ENCODE peak calls at places on chromosomes 6 and 20, in nine cellular contexts. H is nephron progenitor cell, U is GM06990, C is ovary, G is WTC11, B is PC-3, K is A549, A is BE2C, M is brain microvascular endothelial cell. J is an unnamed sample.

GRCh38 chr20:35021831-35022230 is 66.2 kb downstream of the MYH7B start:
- DNase-seq in H (no peak), U (no peak), C (no peak), G (no peak), B (no peak), K (no peak), A (no peak), M (no peak), J (no peak)

GRCh38 chr20:325043-325888 is at the start of gene SOX12:
- DNase-seq in H (peak), U (peak), C (peak), G (peak), B (peak), K (peak), A (peak), M (peak), J (peak)

GRCh38 chr6:12296255-12296573 is 6.1 kb downstream of the EDN1 start:
- DNase-seq in H (no peak), U (no peak), C (no peak), G (no peak), B (peak), K (peak), A (no peak), M (peak), J (no peak)

GRCh38 chr6:169702640-169703246 is 817 bp downstream of the C6orf120 start:
- DNase-seq in H (no peak), U (peak), C (no peak), G (peak), B (peak), K (no peak), A (peak), M (no peak), J (no peak)

GRCh38 chr6:145815351-145815772 is 767 bp upstream of the FBXO30 start:
- DNase-seq in H (peak), U (no peak), C (no peak), G (peak), B (no peak), K (peak), A (peak), M (peak), J (peak)

GRCh38 chr20:19181552-19181951 is 30.9 kb upstream of the SLC24A3 start:
- DNase-seq in H (no peak), U (peak), C (no peak), G (no peak), B (peak), K (no peak), A (no peak), M (no peak), J (no peak)

GRCh38 chr20:2403291-2404052 is 22.8 kb downstream of the TGM6 start:
- DNase-seq in H (no peak), U (no peak), C (no peak), G (no peak), B (no peak), K (no peak), A (no peak), M (no peak), J (peak)

GRCh38 chr6:112802154-112802553 is 455.0 kb downstream of the RFPL4B start:
- DNase-seq in H (no peak), U (no peak), C (no peak), G (no peak), B (peak), K (no peak), A (no peak), M (peak), J (no peak)

GRCh38 chr6:41757931-41758640 is 10.9 kb upstream of the PGC start:
- DNase-seq in H (no peak), U (no peak), C (no peak), G (no peak), B (no peak), K (no peak), A (no peak), M (peak), J (no peak)

GRCh38 chr6:154882107-154882506 is 113.0 kb upstream of the TIAM2 start:
- DNase-seq in H (no peak), U (no peak), C (no peak), G (no peak), B (peak), K (no peak), A (no peak), M (no peak), J (no peak)

GRCh38 chr20:22312744-22313346 is 271.5 kb downstream of the FOXA2 start:
- DNase-seq in H (peak), U (no peak), C (no peak), G (peak), B (peak), K (peak), A (peak), M (peak), J (no peak)

GRCh38 chr20:22940350-22940749 is 94.8 kb upstream of the SSTR4 start:
- DNase-seq in H (no peak), U (no peak), C (no peak), G (no peak), B (no peak), K (no peak), A (no peak), M (no peak), J (no peak)

GRCh38 chr20:49853640-49854039 is 41.0 kb downstream of the SLC9A8 start:
- DNase-seq in H (peak), U (no peak), C (no peak), G (peak), B (peak), K (no peak), A (peak), M (peak), J (no peak)

GRCh38 chr6:53464942-53465460 is 79.9 kb downstream of the GCLC start:
- DNase-seq in H (no peak), U (no peak), C (peak), G (no peak), B (peak), K (no peak), A (no peak), M (no peak), J (no peak)

GRCh38 chr6:16316741-16317251 is 78.4 kb downstream of the GMPR start:
- DNase-seq in H (peak), U (no peak), C (no peak), G (peak), B (peak), K (peak), A (peak), M (peak), J (peak)

GRCh38 chr6:44855562-44856494 is 468.3 kb downstream of the CDC5L start:
- DNase-seq in H (no peak), U (no peak), C (no peak), G (no peak), B (no peak), K (no peak), A (no peak), M (peak), J (no peak)

GRCh38 chr6:129765008-129765407 is 55.0 kb upstream of the ARHGAP18 start:
- DNase-seq in H (no peak), U (no peak), C (no peak), G (no peak), B (no peak), K (no peak), A (no peak), M (no peak), J (no peak)

GRCh38 chr20:4811661-4812181 is 90.0 kb downstream of the PRND start:
- DNase-seq in H (no peak), U (peak), C (no peak), G (no peak), B (no peak), K (no peak), A (no peak), M (no peak), J (no peak)

GRCh38 chr6:144148891-144149290 is 1.4 kb upstream of the STX11 start:
- DNase-seq in H (no peak), U (no peak), C (no peak), G (no peak), B (peak), K (no peak), A (no peak), M (no peak), J (no peak)

GRCh38 chr20:18992418-18992817 is 178.8 kb downstream of the SCP2D1 start:
- DNase-seq in H (no peak), U (no peak), C (no peak), G (no peak), B (no peak), K (no peak), A (no peak), M (no peak), J (no peak)

GRCh38 chr6:147205690-147206600 is 1.7 kb downstream of the STXBP5 start:
- DNase-seq in H (no peak), U (no peak), C (no peak), G (no peak), B (no peak), K (no peak), A (peak), M (peak), J (no peak)

GRCh38 chr6:110422444-110422822 is 7.1 kb upstream of the DDO start:
- DNase-seq in H (no peak), U (no peak), C (no peak), G (no peak), B (no peak), K (no peak), A (no peak), M (no peak), J (no peak)

GRCh38 chr6:131945971-131946370 is 5.2 kb downstream of the CCN2 start:
- DNase-seq in H (no peak), U (no peak), C (no peak), G (no peak), B (no peak), K (no peak), A (no peak), M (no peak), J (no peak)

GRCh38 chr6:62371840-62372239 is 85.8 kb upstream of the KHDRBS2 start:
- DNase-seq in H (no peak), U (no peak), C (no peak), G (no peak), B (peak), K (no peak), A (no peak), M (no peak), J (no peak)

GRCh38 chr6:70811788-70812187 is 144.1 kb downstream of the SMAP1 start:
- DNase-seq in H (no peak), U (no peak), C (no peak), G (no peak), B (peak), K (no peak), A (no peak), M (no peak), J (no peak)

GRCh38 chr20:54122189-54122588 is 51.6 kb downstream of the CYP24A1 start:
- DNase-seq in H (no peak), U (no peak), C (no peak), G (no peak), B (peak), K (no peak), A (no peak), M (no peak), J (no peak)

GRCh38 chr6:154356690-154357089 is at the start of gene IPCEF1:
- DNase-seq in H (no peak), U (no peak), C (no peak), G (no peak), B (no peak), K (no peak), A (no peak), M (no peak), J (no peak)

GRCh38 chr6:13165518-13166186 is 162.7 kb downstream of the TBC1D7 start:
- DNase-seq in H (peak), U (no peak), C (no peak), G (no peak), B (no peak), K (no peak), A (no peak), M (no peak), J (no peak)

GRCh38 chr6:158057213-158057987 is 75.7 kb downstream of the SYNJ2 start:
- DNase-seq in H (no peak), U (no peak), C (no peak), G (no peak), B (peak), K (peak), A (no peak), M (peak), J (peak)

GRCh38 chr20:35444226-35444625 is 6.2 kb upstream of the GDF5 start:
- DNase-seq in H (no peak), U (no peak), C (no peak), G (no peak), B (no peak), K (no peak), A (no peak), M (no peak), J (no peak)

GRCh38 chr6:108801331-108801730 is 46.9 kb upstream of the ARMC2 start:
- DNase-seq in H (no peak), U (no peak), C (no peak), G (no peak), B (no peak), K (no peak), A (no peak), M (no peak), J (no peak)

GRCh38 chr6:8029243-8029870 is 34.8 kb downstream of the BLOC1S5 start:
- DNase-seq in H (no peak), U (no peak), C (no peak), G (no peak), B (no peak), K (no peak), A (peak), M (no peak), J (no peak)

GRCh38 chr6:45184040-45184439 is 144.1 kb upstream of the RUNX2 start:
- DNase-seq in H (no peak), U (no peak), C (no peak), G (no peak), B (no peak), K (no peak), A (no peak), M (no peak), J (no peak)

GRCh38 chr6:170135821-170136471 is 154.9 kb downstream of the DLL1 start:
- DNase-seq in H (no peak), U (no peak), C (peak), G (no peak), B (no peak), K (no peak), A (no peak), M (no peak), J (no peak)

DNA sequence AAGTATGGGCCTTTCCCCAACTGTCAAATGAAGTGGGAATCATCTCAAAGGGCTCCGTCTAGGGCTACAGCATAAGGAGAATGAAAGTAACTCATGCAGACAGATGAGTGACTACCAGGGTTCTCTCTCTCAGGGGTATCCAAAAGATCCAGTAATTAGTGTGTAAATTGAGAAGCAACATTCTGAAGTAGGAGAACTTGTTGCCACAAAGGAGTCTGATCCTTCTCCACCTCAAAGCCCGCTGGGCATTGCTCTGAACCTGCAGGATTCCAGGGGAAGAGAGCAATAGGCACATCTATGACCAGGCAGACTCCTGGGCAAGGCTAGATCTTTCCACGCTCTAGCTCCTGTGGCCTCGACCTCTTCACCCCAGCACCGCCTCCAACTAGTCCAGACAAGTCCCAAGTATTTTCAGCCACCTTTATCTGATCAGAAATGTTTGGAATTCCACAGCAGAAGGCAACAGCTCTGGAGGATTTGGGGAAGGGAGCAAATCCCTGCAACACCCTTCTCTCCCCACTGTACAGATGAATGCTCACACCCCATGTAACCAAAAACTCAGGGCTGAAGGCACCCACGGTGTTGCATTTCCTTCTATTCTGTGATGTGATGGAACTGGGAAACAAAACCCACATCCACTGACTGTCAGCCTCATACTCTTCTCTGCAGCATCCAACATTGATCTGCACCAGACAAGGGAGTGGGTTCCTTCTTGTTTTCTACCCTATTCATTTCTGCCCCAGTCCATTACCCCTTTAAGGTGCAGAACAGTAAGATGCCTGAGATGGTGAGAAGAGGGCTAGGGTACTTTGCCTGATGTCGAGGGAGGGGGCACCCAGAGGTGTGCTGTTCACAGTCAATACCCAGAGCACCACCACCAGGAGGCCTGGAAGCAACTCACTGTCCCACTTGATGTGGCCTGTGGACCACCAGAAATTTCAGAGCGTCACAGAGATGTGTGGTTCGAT is 41.0 kb downstream of the COX4I2 start:
- DNase-seq in H (peak), U (no peak), C (no peak), G (no peak), B (peak), K (no peak), A (no peak), M (peak), J (no peak)
- TF ChIP-seq CTCF in H (no peak), U (no peak), C (no peak), G (no peak), B (no peak), K (no peak), A (no peak), M (peak), J (no peak)

DNA sequence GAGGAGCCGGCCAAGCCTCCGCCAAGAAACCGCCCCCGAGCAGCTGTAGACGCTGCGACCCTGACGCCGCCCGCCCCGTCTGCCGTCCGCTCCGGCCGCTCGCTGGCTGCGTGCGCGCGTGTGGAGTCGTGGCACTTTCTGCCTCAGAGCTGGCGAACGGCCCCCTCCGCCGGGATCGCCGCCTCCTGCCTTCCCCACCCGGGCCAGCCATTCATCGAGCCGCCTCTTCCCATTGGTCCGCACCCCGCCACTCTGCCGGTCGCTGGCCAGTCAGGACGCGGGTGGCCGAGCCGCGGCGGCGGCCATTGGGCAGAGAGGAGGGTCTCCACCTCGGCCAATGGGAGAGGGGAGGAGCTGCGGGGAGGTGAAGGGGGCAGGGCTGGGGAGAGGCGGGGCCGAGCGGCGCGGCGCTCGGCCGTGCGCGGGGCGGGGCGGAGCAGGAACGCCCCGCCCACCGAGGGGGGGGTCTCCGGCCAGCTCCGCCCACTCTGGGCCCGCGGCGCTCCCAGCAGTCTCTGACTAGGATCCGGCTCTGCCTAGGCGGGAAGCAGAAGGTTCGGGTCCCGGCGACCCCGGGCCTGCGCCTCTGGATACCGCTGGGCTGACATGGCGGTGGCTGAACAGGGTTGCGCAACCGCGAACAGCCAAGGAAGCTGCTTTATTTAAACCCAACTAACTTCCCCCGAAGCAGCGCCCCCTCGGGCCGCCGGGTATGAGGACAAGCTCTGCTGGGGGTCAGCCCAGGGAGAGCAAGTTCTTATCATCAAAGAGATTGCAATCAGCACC is at the start of gene RRBP1:
- DNase-seq in H (peak), U (peak), C (peak), G (peak), B (peak), K (peak), A (peak), M (peak), J (peak)
- TF ChIP-seq CTCF in H (peak), U (peak), C (peak), G (peak), B (peak), K (peak), A (peak), M (peak), J (peak)

DNA sequence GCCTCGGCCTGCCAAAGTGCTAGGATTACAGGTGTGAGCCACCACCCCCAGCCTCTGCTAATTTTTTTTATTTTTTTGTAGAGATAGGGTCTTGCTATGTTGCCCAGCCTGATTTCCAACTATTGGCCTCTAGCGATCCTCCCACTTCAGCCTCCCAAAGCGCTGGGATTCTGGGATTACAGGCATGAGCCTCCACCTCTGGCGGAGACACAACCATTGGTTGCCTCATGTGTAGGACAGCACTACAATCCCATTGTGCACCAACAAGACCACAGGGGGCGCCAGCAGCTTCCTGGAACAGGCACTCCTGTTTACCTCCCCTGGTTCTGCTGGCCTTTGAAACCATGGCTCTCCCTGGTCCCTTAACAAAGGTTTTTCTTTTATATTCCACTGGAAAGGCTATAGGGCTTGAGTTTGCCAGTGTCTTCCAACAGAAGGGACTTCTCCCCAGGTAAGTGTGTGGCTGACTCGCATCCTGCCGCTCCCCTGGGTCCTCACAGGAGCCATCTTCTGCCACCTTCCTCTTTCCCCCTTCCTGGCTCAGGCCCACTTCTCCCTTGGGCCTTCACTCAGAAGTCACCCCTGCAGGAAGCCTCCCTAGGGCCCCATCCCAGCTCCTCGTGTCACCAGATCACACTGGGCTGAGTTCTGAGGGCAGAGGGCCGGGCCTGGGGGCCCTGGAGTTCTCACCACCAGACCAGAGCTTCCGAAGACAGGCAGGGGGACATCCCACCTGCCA is 39.2 kb upstream of the TLDC2 start:
- DNase-seq in H (peak), U (peak), C (peak), G (peak), B (peak), K (peak), A (peak), M (peak), J (peak)
- TF ChIP-seq CTCF in H (peak), U (peak), C (no peak), G (peak), B (peak), K (peak), A (peak), M (peak), J (peak)

GRCh38 chr6:14510038-14510437 is 392.5 kb downstream of the CD83 start:
- DNase-seq in H (no peak), U (no peak), C (no peak), G (no peak), B (no peak), K (no peak), A (no peak), M (no peak), J (no peak)
- TF ChIP-seq CTCF in H (no peak), U (peak), C (no peak), G (no peak), B (peak), K (no peak), A (peak), M (peak), J (no peak)

GRCh38 chr6:29734046-29735018 is 11.1 kb downstream of the HLA-F start:
- DNase-seq in H (no peak), U (no peak), C (no peak), G (no peak), B (no peak), K (no peak), A (no peak), M (no peak), J (no peak)

GRCh38 chr6:29739882-29740261 is 16.6 kb downstream of the HLA-F start:
- DNase-seq in H (no peak), U (no peak), C (no peak), G (no peak), B (no peak), K (no peak), A (no peak), M (no peak), J (no peak)

GRCh38 chr6:29739136-29739881 is 16.1 kb downstream of the HLA-F start:
- DNase-seq in H (no peak), U (no peak), C (no peak), G (no peak), B (no peak), K (no peak), A (no peak), M (no peak), J (no peak)

GRCh38 chr6:29736563-29736962 is 13.3 kb downstream of the HLA-F start:
- DNase-seq in H (no peak), U (no peak), C (no peak), G (no peak), B (no peak), K (no peak), A (no peak), M (no peak), J (no peak)

GRCh38 chr6:29737707-29738630 is 14.7 kb downstream of the HLA-F start:
- DNase-seq in H (peak), U (no peak), C (peak), G (peak), B (peak), K (no peak), A (peak), M (peak), J (peak)
- TF ChIP-seq CTCF in H (peak), U (peak), C (no peak), G (peak), B (peak), K (peak), A (peak), M (peak), J (peak)

J was measured in GM10248.